ENCODE peak calls at places on chromosomes 12 and 14, in four cellular contexts. One of them, this sample, is unnamed. For H3K9me3, the result is how much of the 10 kb centered on the place peaks cover.

GRCh38 chr12:89454080-89454848 is 70.3 kb downstream of the GALNT4 start:
- DNase-seq in T-helper 17 cell: no peak
- DNase-seq in heart right ventricle: peak
- DNase-seq in adipocyte: no peak
- DNase-seq in this sample: no peak

GRCh38 chr12:122856999-122857671 is 21.9 kb downstream of the HIP1R start:
- DNase-seq in heart right ventricle: no peak
- DNase-seq in T-helper 17 cell: no peak
- DNase-seq in adipocyte: no peak
- DNase-seq in this sample: no peak

GRCh38 chr14:105315211-105315721 is 718 bp downstream of the PACS2 start:
- DNase-seq in adipocyte: peak
- DNase-seq in heart right ventricle: no peak
- DNase-seq in T-helper 17 cell: peak
- DNase-seq in this sample: no peak

GRCh38 chr12:104353012-104353981 is 49.8 kb downstream of the EID3 start:
- DNase-seq in adipocyte: no peak
- DNase-seq in T-helper 17 cell: no peak
- DNase-seq in heart right ventricle: no peak
- DNase-seq in this sample: no peak

GRCh38 chr12:7439579-7440505 is 4.1 kb downstream of the CD163L1 start:
- DNase-seq in heart right ventricle: peak
- DNase-seq in T-helper 17 cell: no peak
- DNase-seq in adipocyte: peak
- DNase-seq in this sample: no peak

GRCh38 chr12:92829683-92830282 is 99.3 kb downstream of the EEA1 start:
- DNase-seq in adipocyte: no peak
- DNase-seq in heart right ventricle: no peak
- DNase-seq in T-helper 17 cell: no peak
- DNase-seq in this sample: no peak

GRCh38 chr14:53792909-53793308 is 163.7 kb downstream of the BMP4 start:
- DNase-seq in adipocyte: no peak
- DNase-seq in heart right ventricle: no peak
- DNase-seq in T-helper 17 cell: no peak
- DNase-seq in this sample: no peak

GRCh38 chr14:92644166-92644565 is 104.3 kb downstream of the LGMN start:
- DNase-seq in heart right ventricle: no peak
- DNase-seq in T-helper 17 cell: no peak
- DNase-seq in adipocyte: no peak
- DNase-seq in this sample: no peak

GRCh38 chr14:63727231-63727735 is 582 bp downstream of the SGPP1 start:
- DNase-seq in adipocyte: peak
- DNase-seq in T-helper 17 cell: no peak
- DNase-seq in heart right ventricle: peak
- DNase-seq in this sample: no peak

GRCh38 chr14:48747683-48748082 is 838.5 kb downstream of the RPS29 start:
- DNase-seq in T-helper 17 cell: no peak
- DNase-seq in heart right ventricle: peak
- DNase-seq in adipocyte: no peak
- DNase-seq in this sample: no peak

GRCh38 chr12:105226219-105226618 is 9.8 kb downstream of the APPL2 start:
- DNase-seq in adipocyte: peak
- DNase-seq in T-helper 17 cell: no peak
- DNase-seq in heart right ventricle: peak
- DNase-seq in this sample: no peak

GRCh38 chr12:132953163-132953425 is 3.0 kb downstream of the ZNF605 start:
- DNase-seq in adipocyte: no peak
- DNase-seq in T-helper 17 cell: no peak
- DNase-seq in heart right ventricle: no peak
- DNase-seq in this sample: no peak
- H3K9me3 ChIP-seq in adipocyte: half or more
- H3K9me3 ChIP-seq in T-helper 17 cell: under half
- H3K9me3 ChIP-seq in heart right ventricle: under half
- H3K9me3 ChIP-seq in this sample: half or more

DNA sequence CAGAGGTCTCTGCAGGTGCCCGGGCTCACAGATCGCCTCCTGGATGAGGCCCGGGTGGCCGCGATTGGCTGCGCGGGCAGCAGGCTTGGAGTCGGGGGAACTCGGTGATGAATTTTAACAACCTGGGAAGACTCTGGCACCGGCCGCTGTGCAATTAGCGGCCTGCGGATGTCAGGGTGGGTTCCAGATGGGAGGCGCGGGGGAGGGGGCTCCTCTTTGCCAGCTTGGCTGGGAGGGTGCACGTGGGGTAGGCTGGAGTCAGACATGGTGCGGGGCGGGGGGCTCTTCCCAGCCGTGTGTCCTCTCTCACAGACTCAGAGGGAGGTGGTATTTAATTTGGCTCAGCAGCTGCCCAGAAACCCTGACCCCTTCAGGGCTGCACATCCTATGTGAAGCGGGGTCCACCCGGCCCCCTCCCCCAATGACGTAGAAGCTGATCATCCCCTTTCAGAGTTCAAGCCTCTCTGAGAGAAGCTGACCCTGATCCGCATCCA is 81.4 kb downstream of the KIF26A start:
- DNase-seq in heart right ventricle: no peak
- DNase-seq in T-helper 17 cell: peak
- DNase-seq in adipocyte: no peak
- DNase-seq in this sample: no peak
- H3K9me3 ChIP-seq in heart right ventricle: under half
- H3K9me3 ChIP-seq in T-helper 17 cell: under half
- H3K9me3 ChIP-seq in adipocyte: under half
- H3K9me3 ChIP-seq in this sample: under half

GRCh38 chr12:125949471-125949870 is 884.2 kb downstream of the AACS start:
- DNase-seq in T-helper 17 cell: no peak
- DNase-seq in heart right ventricle: no peak
- DNase-seq in adipocyte: no peak
- DNase-seq in this sample: no peak

DNA sequence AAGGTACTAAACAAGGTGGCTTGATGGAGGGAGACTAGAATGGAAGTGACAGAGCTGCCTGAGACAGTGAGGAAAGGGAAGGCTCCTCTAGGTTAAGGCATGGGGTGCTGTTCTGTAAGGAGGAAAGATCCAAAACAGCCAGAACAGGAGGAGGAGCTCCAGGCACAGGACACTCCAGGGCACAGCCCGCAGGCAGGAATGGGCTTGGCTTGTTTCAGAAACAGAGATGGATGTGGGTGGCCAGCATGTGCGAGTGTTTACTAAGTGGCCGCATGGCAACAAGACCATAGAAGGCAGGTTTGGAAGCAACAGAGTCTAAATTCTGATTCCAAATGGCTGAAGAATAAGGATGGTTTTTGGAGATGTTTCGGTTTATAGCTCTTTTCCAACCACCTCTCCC is 889.1 kb downstream of the AACS start:
- DNase-seq in heart right ventricle: no peak
- DNase-seq in adipocyte: no peak
- DNase-seq in T-helper 17 cell: no peak
- DNase-seq in this sample: no peak
- H3K9me3 ChIP-seq in heart right ventricle: under half
- H3K9me3 ChIP-seq in adipocyte: under half
- H3K9me3 ChIP-seq in T-helper 17 cell: under half
- H3K9me3 ChIP-seq in this sample: under half

GRCh38 chr12:34605955-34606748 is 583.9 kb downstream of the ALG10 start:
- DNase-seq in T-helper 17 cell: no peak
- DNase-seq in adipocyte: no peak
- DNase-seq in heart right ventricle: no peak
- DNase-seq in this sample: no peak
- H3K9me3 ChIP-seq in T-helper 17 cell: under half
- H3K9me3 ChIP-seq in adipocyte: under half
- H3K9me3 ChIP-seq in heart right ventricle: under half
- H3K9me3 ChIP-seq in this sample: half or more

DNA sequence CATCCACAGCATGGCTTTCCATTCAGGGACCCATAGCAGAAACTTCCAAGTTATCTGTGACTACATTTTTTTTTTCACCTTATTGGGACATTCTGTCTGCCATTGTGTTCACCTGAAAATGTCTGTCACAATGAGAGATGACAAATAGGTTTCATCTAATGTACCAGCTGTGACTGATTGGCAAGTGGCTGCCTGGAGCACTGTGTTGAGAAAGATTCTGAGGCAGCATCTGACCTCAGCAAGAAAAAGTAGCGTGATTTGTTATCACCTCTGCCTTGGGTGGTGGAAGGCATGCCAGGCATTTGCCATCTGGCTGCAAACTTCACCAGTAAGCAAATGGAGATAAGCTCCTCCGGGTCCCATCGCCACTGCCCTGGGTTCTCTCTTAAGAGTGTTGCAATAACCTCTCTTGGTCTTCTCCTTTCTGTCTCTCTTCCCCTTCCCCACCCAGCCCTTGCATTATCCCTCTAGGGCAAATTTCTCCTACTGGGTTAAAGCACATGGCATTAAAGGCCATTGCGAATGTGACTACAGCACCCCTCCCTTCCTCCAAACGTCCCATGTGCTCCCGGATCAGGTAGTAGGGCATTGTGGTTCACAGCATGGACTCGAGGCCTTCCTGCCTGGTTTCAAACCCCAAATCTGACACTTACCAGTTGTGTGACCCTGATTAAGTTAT is 8.4 kb upstream of the LGALS3 start:
- DNase-seq in heart right ventricle: no peak
- DNase-seq in adipocyte: no peak
- DNase-seq in T-helper 17 cell: no peak
- DNase-seq in this sample: no peak
- H3K9me3 ChIP-seq in heart right ventricle: under half
- H3K9me3 ChIP-seq in adipocyte: under half
- H3K9me3 ChIP-seq in T-helper 17 cell: under half
- H3K9me3 ChIP-seq in this sample: under half

GRCh38 chr12:133227281-133227852 is 8.3 kb downstream of the ANHX start:
- DNase-seq in adipocyte: no peak
- DNase-seq in T-helper 17 cell: no peak
- DNase-seq in heart right ventricle: no peak
- DNase-seq in this sample: no peak

GRCh38 chr12:133231001-133231400 is 4.7 kb downstream of the ANHX start:
- DNase-seq in T-helper 17 cell: no peak
- DNase-seq in adipocyte: no peak
- DNase-seq in heart right ventricle: no peak
- DNase-seq in this sample: no peak

GRCh38 chr12:133222211-133222610 is 13.5 kb downstream of the ANHX start:
- DNase-seq in heart right ventricle: no peak
- DNase-seq in adipocyte: no peak
- DNase-seq in T-helper 17 cell: no peak
- DNase-seq in this sample: no peak

GRCh38 chr12:133225527-133225926 is 10.2 kb downstream of the ANHX start:
- DNase-seq in adipocyte: no peak
- DNase-seq in T-helper 17 cell: no peak
- DNase-seq in heart right ventricle: no peak
- DNase-seq in this sample: no peak

GRCh38 chr12:133226690-133227089 is 9.0 kb downstream of the ANHX start:
- DNase-seq in heart right ventricle: no peak
- DNase-seq in adipocyte: no peak
- DNase-seq in T-helper 17 cell: no peak
- DNase-seq in this sample: no peak
- H3K9me3 ChIP-seq in heart right ventricle: under half
- H3K9me3 ChIP-seq in adipocyte: under half
- H3K9me3 ChIP-seq in T-helper 17 cell: under half
- H3K9me3 ChIP-seq in this sample: under half

This sample was measured in breast epithelium.